ENCODE peak calls at places on chromosome 2, in eight cellular contexts. One of them, this sample, is unnamed.

GRCh38 chr2:105442721-105443120 is 43.9 kb upstream of the FHL2 start:
- DNase-seq in K562: no peak
- DNase-seq in A549: no peak
- DNase-seq in HepG2: no peak
- DNase-seq in HL-60: no peak
- DNase-seq in GM23338: no peak
- DNase-seq in HCT116: no peak
- DNase-seq in SK-N-SH: no peak
- DNase-seq in this sample: no peak

GRCh38 chr2:68425503-68425902 is 41.6 kb downstream of the FBXO48 start:
- DNase-seq in K562: no peak
- DNase-seq in A549: no peak
- DNase-seq in HepG2: no peak
- DNase-seq in HL-60: no peak
- DNase-seq in GM23338: no peak
- DNase-seq in HCT116: no peak
- DNase-seq in SK-N-SH: no peak
- DNase-seq in this sample: no peak

GRCh38 chr2:21052044-21052443 is 8.2 kb upstream of the APOB start:
- DNase-seq in K562: no peak
- DNase-seq in A549: no peak
- DNase-seq in HepG2: peak
- DNase-seq in HL-60: no peak
- DNase-seq in GM23338: peak
- DNase-seq in HCT116: no peak
- DNase-seq in SK-N-SH: no peak
- DNase-seq in this sample: no peak

GRCh38 chr2:145753966-145754365 is 1234.0 kb upstream of the ZEB2 start:
- DNase-seq in K562: peak
- DNase-seq in A549: no peak
- DNase-seq in HepG2: peak
- DNase-seq in HL-60: no peak
- DNase-seq in GM23338: no peak
- DNase-seq in HCT116: no peak
- DNase-seq in SK-N-SH: no peak
- DNase-seq in this sample: no peak

GRCh38 chr2:176184749-176185148 is 3.7 kb upstream of the HOXD1 start:
- DNase-seq in K562: no peak
- DNase-seq in A549: no peak
- DNase-seq in HepG2: no peak
- DNase-seq in HL-60: no peak
- DNase-seq in GM23338: no peak
- DNase-seq in HCT116: no peak
- DNase-seq in SK-N-SH: no peak
- DNase-seq in this sample: no peak

GRCh38 chr2:96895709-96896651 is 26.1 kb upstream of the SEMA4C start:
- DNase-seq in K562: peak
- DNase-seq in A549: no peak
- DNase-seq in HepG2: no peak
- DNase-seq in HL-60: no peak
- DNase-seq in GM23338: no peak
- DNase-seq in HCT116: no peak
- DNase-seq in SK-N-SH: no peak
- DNase-seq in this sample: no peak

GRCh38 chr2:215712850-215713230 is 277.0 kb upstream of the FN1 start:
- DNase-seq in K562: no peak
- DNase-seq in A549: peak
- DNase-seq in HepG2: peak
- DNase-seq in HL-60: no peak
- DNase-seq in GM23338: no peak
- DNase-seq in HCT116: no peak
- DNase-seq in SK-N-SH: no peak
- DNase-seq in this sample: no peak

GRCh38 chr2:153077311-153077710 is 358.9 kb downstream of the ARL6IP6 start:
- DNase-seq in K562: no peak
- DNase-seq in A549: no peak
- DNase-seq in HepG2: no peak
- DNase-seq in HL-60: no peak
- DNase-seq in GM23338: no peak
- DNase-seq in HCT116: no peak
- DNase-seq in SK-N-SH: no peak
- DNase-seq in this sample: no peak

GRCh38 chr2:233244818-233245217 is 6.7 kb upstream of the ATG16L1 start:
- DNase-seq in K562: no peak
- DNase-seq in A549: peak
- DNase-seq in HepG2: no peak
- DNase-seq in HL-60: no peak
- DNase-seq in GM23338: no peak
- DNase-seq in HCT116: peak
- DNase-seq in SK-N-SH: no peak
- DNase-seq in this sample: no peak

GRCh38 chr2:20561703-20562454 is 89.0 kb downstream of the HS1BP3 start:
- DNase-seq in K562: peak
- DNase-seq in A549: no peak
- DNase-seq in HepG2: no peak
- DNase-seq in HL-60: no peak
- DNase-seq in GM23338: peak
- DNase-seq in HCT116: no peak
- DNase-seq in SK-N-SH: no peak
- DNase-seq in this sample: no peak

GRCh38 chr2:238145046-238145445 is 6.6 kb downstream of the KLHL30 start:
- DNase-seq in K562: no peak
- DNase-seq in A549: no peak
- DNase-seq in HepG2: no peak
- DNase-seq in HL-60: no peak
- DNase-seq in GM23338: no peak
- DNase-seq in HCT116: no peak
- DNase-seq in SK-N-SH: no peak
- DNase-seq in this sample: no peak

GRCh38 chr2:20062615-20063545 is 11.5 kb upstream of the LAPTM4A start:
- DNase-seq in K562: no peak
- DNase-seq in A549: no peak
- DNase-seq in HepG2: no peak
- DNase-seq in HL-60: no peak
- DNase-seq in GM23338: no peak
- DNase-seq in HCT116: no peak
- DNase-seq in SK-N-SH: no peak
- DNase-seq in this sample: no peak

GRCh38 chr2:156466739-156467405 is 30.7 kb downstream of the GPD2 start:
- DNase-seq in K562: no peak
- DNase-seq in A549: no peak
- DNase-seq in HepG2: no peak
- DNase-seq in HL-60: no peak
- DNase-seq in GM23338: no peak
- DNase-seq in HCT116: no peak
- DNase-seq in SK-N-SH: no peak
- DNase-seq in this sample: no peak

GRCh38 chr2:102735431-102736130 is 26.2 kb upstream of the TMEM182 start:
- DNase-seq in K562: no peak
- DNase-seq in A549: no peak
- DNase-seq in HepG2: peak
- DNase-seq in HL-60: peak
- DNase-seq in GM23338: peak
- DNase-seq in HCT116: no peak
- DNase-seq in SK-N-SH: no peak
- DNase-seq in this sample: no peak

DNA sequence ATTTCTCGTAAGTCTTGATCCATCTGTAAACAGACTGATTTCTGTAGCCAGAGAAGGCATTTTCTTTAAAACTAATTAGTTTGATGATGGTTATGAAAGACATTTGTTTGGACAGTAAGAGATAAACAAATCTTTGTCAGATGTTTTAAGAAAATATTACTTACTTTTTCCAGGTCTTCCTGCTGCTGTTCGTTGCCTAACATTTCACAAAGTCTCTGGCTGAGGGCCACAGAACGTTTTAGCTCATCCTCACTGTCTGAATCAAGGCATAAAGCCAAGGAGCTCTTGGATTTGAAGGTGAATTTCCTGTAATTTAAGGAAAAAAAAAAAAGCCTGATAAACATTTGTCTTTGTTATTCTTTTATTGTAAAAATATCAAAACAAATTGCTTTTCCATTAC is 57.8 kb downstream of the VIL1 start:
- DNase-seq in K562: no peak
- DNase-seq in A549: no peak
- DNase-seq in HepG2: no peak
- DNase-seq in HL-60: no peak
- DNase-seq in GM23338: no peak
- DNase-seq in HCT116: no peak
- DNase-seq in SK-N-SH: no peak
- DNase-seq in this sample: no peak
- TF ChIP-seq REST in K562: no peak
- TF ChIP-seq REST in A549: no peak
- TF ChIP-seq REST in HepG2: no peak
- TF ChIP-seq REST in HL-60: no peak
- TF ChIP-seq REST in GM23338: no peak
- TF ChIP-seq REST in HCT116: no peak
- TF ChIP-seq REST in SK-N-SH: no peak
- TF ChIP-seq REST in this sample: no peak

DNA sequence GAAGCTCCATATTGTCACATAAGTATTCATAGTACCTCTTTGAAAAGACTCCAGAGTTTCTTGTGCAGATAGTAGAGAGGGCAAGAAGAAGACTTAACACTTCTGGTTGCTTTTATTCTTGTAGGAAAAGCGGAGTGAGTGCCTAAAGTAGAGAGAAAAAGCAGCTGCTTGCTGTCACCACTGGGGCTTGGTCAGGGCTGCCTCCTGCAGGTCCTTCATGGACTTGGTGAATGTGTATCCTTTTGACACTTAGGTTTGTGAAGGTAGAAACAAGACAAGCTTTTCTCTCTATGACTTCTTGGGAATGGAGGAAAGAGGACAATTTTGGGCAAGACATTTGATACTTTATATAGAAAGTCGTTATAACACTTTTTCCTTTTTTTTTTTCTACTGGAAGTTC is 312.8 kb upstream of the FANCL start:
- DNase-seq in K562: no peak
- DNase-seq in A549: peak
- DNase-seq in HepG2: peak
- DNase-seq in HL-60: no peak
- DNase-seq in GM23338: peak
- DNase-seq in HCT116: peak
- DNase-seq in SK-N-SH: no peak
- DNase-seq in this sample: no peak
- TF ChIP-seq REST in K562: no peak
- TF ChIP-seq REST in A549: no peak
- TF ChIP-seq REST in HepG2: no peak
- TF ChIP-seq REST in HL-60: no peak
- TF ChIP-seq REST in GM23338: no peak
- TF ChIP-seq REST in HCT116: no peak
- TF ChIP-seq REST in SK-N-SH: no peak
- TF ChIP-seq REST in this sample: no peak

GRCh38 chr2:120446236-120447121 is 100.5 kb downstream of the INHBB start:
- DNase-seq in K562: no peak
- DNase-seq in A549: no peak
- DNase-seq in HepG2: no peak
- DNase-seq in HL-60: no peak
- DNase-seq in GM23338: no peak
- DNase-seq in HCT116: no peak
- DNase-seq in SK-N-SH: no peak
- DNase-seq in this sample: no peak

GRCh38 chr2:120447122-120447785 is 101.3 kb downstream of the INHBB start:
- DNase-seq in K562: no peak
- DNase-seq in A549: no peak
- DNase-seq in HepG2: no peak
- DNase-seq in HL-60: no peak
- DNase-seq in GM23338: no peak
- DNase-seq in HCT116: no peak
- DNase-seq in SK-N-SH: no peak
- DNase-seq in this sample: no peak

GRCh38 chr2:120443946-120444345 is 98.0 kb downstream of the INHBB start:
- DNase-seq in K562: no peak
- DNase-seq in A549: no peak
- DNase-seq in HepG2: no peak
- DNase-seq in HL-60: no peak
- DNase-seq in GM23338: no peak
- DNase-seq in HCT116: no peak
- DNase-seq in SK-N-SH: no peak
- DNase-seq in this sample: no peak

GRCh38 chr2:120444691-120445240 is 98.8 kb downstream of the INHBB start:
- DNase-seq in K562: no peak
- DNase-seq in A549: no peak
- DNase-seq in HepG2: no peak
- DNase-seq in HL-60: no peak
- DNase-seq in GM23338: no peak
- DNase-seq in HCT116: no peak
- DNase-seq in SK-N-SH: no peak
- DNase-seq in this sample: no peak

DNA sequence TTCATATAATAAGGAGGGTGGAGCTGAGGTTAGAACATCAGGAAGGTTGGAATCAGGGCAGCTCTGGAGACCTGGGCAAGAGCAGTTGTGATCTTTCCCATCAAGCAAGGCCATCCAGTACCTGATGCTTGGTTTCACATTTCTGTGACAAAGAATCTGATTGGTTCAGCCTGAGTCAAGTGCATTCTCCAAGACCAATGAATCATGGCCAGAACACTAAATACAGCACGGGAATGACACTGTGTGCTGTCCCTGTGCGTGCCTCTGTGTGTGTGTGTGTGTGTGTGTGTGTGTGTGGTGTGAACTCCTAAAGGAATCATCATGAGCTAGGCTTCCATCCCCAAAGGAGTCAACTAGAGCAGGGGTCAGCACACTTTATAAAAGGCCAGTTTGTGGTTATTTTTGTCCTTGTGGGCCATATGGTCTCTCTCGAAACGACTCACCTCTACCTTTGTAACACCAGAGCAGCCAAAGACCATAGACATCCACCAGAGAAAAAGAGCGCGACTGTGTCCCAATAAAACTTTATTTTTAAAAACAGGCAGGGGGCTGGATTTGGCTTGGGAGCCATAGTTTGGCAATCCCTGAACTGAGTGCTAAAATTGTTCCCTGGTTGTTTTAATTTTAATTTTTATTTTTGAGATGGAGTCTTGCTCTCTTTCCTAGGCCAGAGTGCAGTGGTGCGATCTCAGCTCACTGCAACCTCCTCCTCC is 99.7 kb downstream of the INHBB start:
- DNase-seq in K562: no peak
- DNase-seq in A549: peak
- DNase-seq in HepG2: peak
- DNase-seq in HL-60: no peak
- DNase-seq in GM23338: no peak
- DNase-seq in HCT116: peak
- DNase-seq in SK-N-SH: no peak
- DNase-seq in this sample: no peak
- TF ChIP-seq REST in K562: no peak
- TF ChIP-seq REST in A549: no peak
- TF ChIP-seq REST in HepG2: no peak
- TF ChIP-seq REST in HL-60: no peak
- TF ChIP-seq REST in GM23338: no peak
- TF ChIP-seq REST in HCT116: no peak
- TF ChIP-seq REST in SK-N-SH: no peak
- TF ChIP-seq REST in this sample: no peak

DNA sequence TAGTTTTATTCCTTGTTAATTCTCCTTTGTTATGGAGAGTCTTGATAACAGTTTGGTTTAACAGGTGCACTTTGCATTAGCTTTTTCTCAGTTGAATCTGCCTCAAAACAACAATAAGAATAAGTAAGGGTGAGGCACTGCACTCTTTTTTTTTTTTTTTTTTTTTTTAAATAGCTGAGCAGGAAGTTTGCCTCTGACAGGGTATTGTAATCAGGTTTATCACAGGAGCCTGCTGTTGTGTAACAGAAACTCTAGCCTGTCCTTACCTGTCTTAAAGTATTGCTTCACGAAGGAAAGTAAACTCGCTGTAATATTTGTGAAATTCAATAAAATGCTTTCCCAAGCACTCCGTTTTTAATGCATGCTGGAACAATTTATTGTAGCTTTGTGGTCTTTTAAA is 52.4 kb downstream of the TAF1B start:
- DNase-seq in K562: no peak
- DNase-seq in A549: no peak
- DNase-seq in HepG2: peak
- DNase-seq in HL-60: no peak
- DNase-seq in GM23338: no peak
- DNase-seq in HCT116: no peak
- DNase-seq in SK-N-SH: no peak
- DNase-seq in this sample: no peak
- TF ChIP-seq REST in K562: no peak
- TF ChIP-seq REST in A549: no peak
- TF ChIP-seq REST in HepG2: no peak
- TF ChIP-seq REST in HL-60: no peak
- TF ChIP-seq REST in GM23338: no peak
- TF ChIP-seq REST in HCT116: no peak
- TF ChIP-seq REST in SK-N-SH: no peak
- TF ChIP-seq REST in this sample: no peak